ENCODE peak calls at places on chromosomes 12 and 14, in five cellular contexts. One of them, this sample, is unnamed. For H3K27me3, the result is how much of the 10 kb centered on the place peaks cover.

GRCh38 chr12:105948331-105948730 is 190.4 kb downstream of the NUAK1 start:
- DNase-seq in HL-60: no peak
- DNase-seq in MM.1S: no peak
- DNase-seq in HepG2: no peak
- DNase-seq in GM23338: no peak
- DNase-seq in this sample: no peak

GRCh38 chr12:58458093-58458492 is 462.2 kb downstream of the LRIG3 start:
- DNase-seq in HL-60: no peak
- DNase-seq in HepG2: no peak
- DNase-seq in MM.1S: no peak
- DNase-seq in GM23338: no peak
- DNase-seq in this sample: no peak

GRCh38 chr12:118544569-118544968 is 168.2 kb downstream of the SUDS3 start:
- DNase-seq in GM23338: no peak
- DNase-seq in HL-60: no peak
- DNase-seq in MM.1S: no peak
- DNase-seq in HepG2: peak
- DNase-seq in this sample: no peak

GRCh38 chr14:74952697-74953484 is 2.5 kb downstream of the PGF start:
- DNase-seq in GM23338: no peak
- DNase-seq in MM.1S: no peak
- DNase-seq in HepG2: no peak
- DNase-seq in HL-60: no peak
- DNase-seq in this sample: no peak

GRCh38 chr14:71429900-71430299 is 502.3 kb upstream of the RGS6 start:
- DNase-seq in HepG2: no peak
- DNase-seq in MM.1S: no peak
- DNase-seq in HL-60: no peak
- DNase-seq in GM23338: no peak
- DNase-seq in this sample: no peak

GRCh38 chr14:99822800-99823455 is 29.7 kb downstream of the EML1 start:
- DNase-seq in HepG2: no peak
- DNase-seq in GM23338: no peak
- DNase-seq in MM.1S: no peak
- DNase-seq in HL-60: no peak
- DNase-seq in this sample: no peak

GRCh38 chr12:91732086-91732485 is 413.6 kb downstream of the BTG1 start:
- DNase-seq in GM23338: no peak
- DNase-seq in HL-60: no peak
- DNase-seq in MM.1S: no peak
- DNase-seq in HepG2: no peak
- DNase-seq in this sample: no peak

GRCh38 chr12:107767466-107767865 is 6.5 kb upstream of the PRDM4 start:
- DNase-seq in GM23338: no peak
- DNase-seq in HL-60: no peak
- DNase-seq in HepG2: no peak
- DNase-seq in MM.1S: no peak
- DNase-seq in this sample: no peak

GRCh38 chr12:119929974-119930373 is 52.9 kb upstream of the CIT start:
- DNase-seq in HepG2: no peak
- DNase-seq in HL-60: no peak
- DNase-seq in GM23338: no peak
- DNase-seq in MM.1S: no peak
- DNase-seq in this sample: no peak

GRCh38 chr12:41778934-41779333 is 365.7 kb downstream of the GXYLT1 start:
- DNase-seq in HL-60: no peak
- DNase-seq in HepG2: no peak
- DNase-seq in GM23338: no peak
- DNase-seq in MM.1S: no peak
- DNase-seq in this sample: no peak

GRCh38 chr14:92994131-92994676 is 71.3 kb downstream of the CHGA start:
- DNase-seq in HepG2: no peak
- DNase-seq in MM.1S: no peak
- DNase-seq in HL-60: no peak
- DNase-seq in GM23338: no peak
- DNase-seq in this sample: no peak

GRCh38 chr12:23458640-23459039 is 490.8 kb downstream of the SOX5 start:
- DNase-seq in MM.1S: no peak
- DNase-seq in GM23338: no peak
- DNase-seq in HL-60: no peak
- DNase-seq in HepG2: no peak
- DNase-seq in this sample: no peak

GRCh38 chr12:121649819-121650353 is 19.6 kb downstream of the MORN3 start:
- DNase-seq in MM.1S: no peak
- DNase-seq in HL-60: peak
- DNase-seq in GM23338: no peak
- DNase-seq in HepG2: no peak
- DNase-seq in this sample: no peak

GRCh38 chr12:4116251-4117111 is 157.1 kb upstream of the CCND2 start:
- DNase-seq in HL-60: no peak
- DNase-seq in MM.1S: peak
- DNase-seq in GM23338: peak
- DNase-seq in HepG2: peak
- DNase-seq in this sample: no peak

GRCh38 chr14:45201908-45202307 is 51.1 kb downstream of the MIS18BP1 start:
- DNase-seq in MM.1S: peak
- DNase-seq in HL-60: peak
- DNase-seq in HepG2: peak
- DNase-seq in GM23338: peak
- DNase-seq in this sample: peak

GRCh38 chr12:93361159-93361919 is 16.4 kb upstream of the NUDT4 start:
- DNase-seq in HL-60: no peak
- DNase-seq in HepG2: no peak
- DNase-seq in GM23338: peak
- DNase-seq in MM.1S: peak
- DNase-seq in this sample: no peak

GRCh38 chr14:23294734-23295561 is 7.7 kb downstream of the PPP1R3E start:
- DNase-seq in HL-60: peak
- DNase-seq in HepG2: peak
- DNase-seq in MM.1S: peak
- DNase-seq in GM23338: peak
- DNase-seq in this sample: no peak
- H3K27me3 ChIP-seq in HL-60: under half
- H3K27me3 ChIP-seq in HepG2: under half
- H3K27me3 ChIP-seq in MM.1S: under half
- H3K27me3 ChIP-seq in GM23338: half or more
- H3K27me3 ChIP-seq in this sample: half or more

GRCh38 chr12:16604853-16605252 is 1.1 kb downstream of the LMO3 start:
- DNase-seq in HL-60: no peak
- DNase-seq in HepG2: no peak
- DNase-seq in MM.1S: no peak
- DNase-seq in GM23338: peak
- DNase-seq in this sample: peak
- H3K4me3 ChIP-seq in HL-60: no peak
- H3K4me3 ChIP-seq in HepG2: no peak
- H3K4me3 ChIP-seq in MM.1S: no peak
- H3K4me3 ChIP-seq in GM23338: peak
- H3K4me3 ChIP-seq in this sample: peak

GRCh38 chr12:51118706-51119105 is 35.3 kb upstream of the CSRNP2 start:
- DNase-seq in HepG2: no peak
- DNase-seq in GM23338: no peak
- DNase-seq in HL-60: no peak
- DNase-seq in MM.1S: no peak
- DNase-seq in this sample: no peak

GRCh38 chr12:51115516-51115915 is 32.1 kb upstream of the CSRNP2 start:
- DNase-seq in HL-60: no peak
- DNase-seq in HepG2: no peak
- DNase-seq in MM.1S: no peak
- DNase-seq in GM23338: no peak
- DNase-seq in this sample: no peak
- H3K27me3 ChIP-seq in HL-60: under half
- H3K27me3 ChIP-seq in HepG2: under half
- H3K27me3 ChIP-seq in MM.1S: under half
- H3K27me3 ChIP-seq in GM23338: under half
- H3K27me3 ChIP-seq in this sample: under half

DNA sequence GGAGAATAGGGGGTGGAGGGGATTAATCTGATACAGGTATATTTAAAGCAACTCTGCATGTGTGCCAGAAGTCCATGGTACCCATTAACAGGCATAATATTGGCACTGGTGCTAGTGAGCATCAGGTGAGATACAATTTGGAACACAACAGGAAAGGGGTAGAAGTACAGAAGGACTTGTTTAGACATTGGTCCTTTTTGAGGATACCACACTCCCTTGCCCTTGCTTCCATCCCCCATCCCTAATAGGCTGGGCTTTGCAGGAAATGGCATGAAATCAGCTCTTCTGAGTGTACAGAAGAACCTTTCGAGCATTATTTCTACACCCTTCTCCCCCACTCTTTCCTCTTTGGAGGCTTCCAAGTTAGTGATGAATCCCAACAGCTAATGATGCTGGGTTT is 16.4 kb downstream of the PCBP2 start:
- DNase-seq in HepG2: no peak
- DNase-seq in HL-60: no peak
- DNase-seq in GM23338: no peak
- DNase-seq in MM.1S: peak
- DNase-seq in this sample: no peak
- H3K4me3 ChIP-seq in HepG2: no peak
- H3K4me3 ChIP-seq in HL-60: no peak
- H3K4me3 ChIP-seq in GM23338: no peak
- H3K4me3 ChIP-seq in MM.1S: no peak
- H3K4me3 ChIP-seq in this sample: no peak

GRCh38 chr12:49543914-49544815 is 5.3 kb downstream of the KCNH3 start:
- DNase-seq in HepG2: no peak
- DNase-seq in HL-60: no peak
- DNase-seq in MM.1S: no peak
- DNase-seq in GM23338: peak
- DNase-seq in this sample: peak
- H3K27me3 ChIP-seq in HepG2: under half
- H3K27me3 ChIP-seq in HL-60: under half
- H3K27me3 ChIP-seq in MM.1S: under half
- H3K27me3 ChIP-seq in GM23338: half or more
- H3K27me3 ChIP-seq in this sample: half or more

DNA sequence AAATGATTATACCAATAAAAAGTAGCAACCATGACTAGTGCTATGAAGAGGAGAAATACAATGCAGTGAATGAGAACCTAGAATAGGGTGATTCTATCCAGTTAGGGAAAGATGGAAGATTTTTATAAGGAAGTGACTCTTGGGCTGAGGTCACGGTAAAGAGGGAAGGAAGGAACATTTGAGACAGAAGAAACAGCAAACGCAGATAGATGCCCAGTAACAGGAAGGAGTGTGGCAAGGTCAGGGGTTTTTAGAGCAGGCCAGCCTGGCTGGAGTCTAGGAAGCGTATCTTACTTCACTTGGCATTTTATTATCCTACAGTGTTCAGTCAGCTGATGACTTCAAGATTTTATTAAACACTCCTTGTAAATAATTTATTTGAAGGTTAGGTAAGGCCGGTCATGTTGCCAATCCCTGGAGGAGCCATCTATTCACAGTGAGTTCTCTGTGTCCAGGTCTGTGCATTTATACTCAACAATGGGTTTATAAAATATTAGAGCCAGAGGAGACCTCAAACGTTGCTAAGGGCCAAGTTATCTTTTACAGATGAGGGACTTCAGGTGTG is 170.6 kb downstream of the PRKCH start:
- DNase-seq in GM23338: no peak
- DNase-seq in MM.1S: no peak
- DNase-seq in HepG2: no peak
- DNase-seq in HL-60: peak
- DNase-seq in this sample: no peak
- H3K4me3 ChIP-seq in GM23338: no peak
- H3K4me3 ChIP-seq in MM.1S: no peak
- H3K4me3 ChIP-seq in HepG2: no peak
- H3K4me3 ChIP-seq in HL-60: no peak
- H3K4me3 ChIP-seq in this sample: no peak

DNA sequence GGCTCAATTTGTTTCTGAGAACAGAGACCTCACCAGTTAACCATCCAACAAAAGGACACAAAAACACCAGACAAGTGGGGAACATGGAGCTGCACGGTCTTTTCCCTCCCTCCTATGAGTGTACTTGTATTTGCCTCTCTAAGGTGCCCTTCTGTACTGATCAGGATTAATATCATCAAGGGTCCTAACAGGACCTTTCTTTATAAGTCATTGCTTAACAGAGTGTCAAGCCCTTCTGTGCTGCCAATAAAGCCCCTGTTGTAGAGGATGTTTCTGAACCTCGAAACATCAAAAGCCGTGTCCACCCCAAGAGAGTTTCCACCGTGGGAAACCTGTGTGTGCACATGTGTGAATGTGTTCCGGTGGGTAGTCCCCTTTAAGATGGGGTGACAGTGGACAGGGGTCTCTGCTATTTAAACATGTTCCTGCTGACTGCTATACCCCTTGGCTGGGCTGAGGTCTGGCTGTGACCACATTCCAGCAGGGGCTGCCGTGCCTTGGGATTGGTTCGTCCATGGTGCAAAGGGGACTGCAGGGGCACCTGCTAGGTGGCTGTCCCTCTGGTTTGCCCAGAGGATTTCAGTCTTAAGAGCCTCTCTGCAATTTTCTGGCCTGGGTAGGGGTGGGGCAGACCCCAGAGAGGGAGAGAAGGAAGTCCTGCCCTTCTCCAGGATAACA is 6.0 kb downstream of the ESRRB start:
- DNase-seq in HL-60: no peak
- DNase-seq in MM.1S: no peak
- DNase-seq in GM23338: no peak
- DNase-seq in HepG2: no peak
- DNase-seq in this sample: no peak
- H3K27me3 ChIP-seq in HL-60: under half
- H3K27me3 ChIP-seq in MM.1S: under half
- H3K27me3 ChIP-seq in GM23338: under half
- H3K27me3 ChIP-seq in HepG2: under half
- H3K27me3 ChIP-seq in this sample: under half

DNA sequence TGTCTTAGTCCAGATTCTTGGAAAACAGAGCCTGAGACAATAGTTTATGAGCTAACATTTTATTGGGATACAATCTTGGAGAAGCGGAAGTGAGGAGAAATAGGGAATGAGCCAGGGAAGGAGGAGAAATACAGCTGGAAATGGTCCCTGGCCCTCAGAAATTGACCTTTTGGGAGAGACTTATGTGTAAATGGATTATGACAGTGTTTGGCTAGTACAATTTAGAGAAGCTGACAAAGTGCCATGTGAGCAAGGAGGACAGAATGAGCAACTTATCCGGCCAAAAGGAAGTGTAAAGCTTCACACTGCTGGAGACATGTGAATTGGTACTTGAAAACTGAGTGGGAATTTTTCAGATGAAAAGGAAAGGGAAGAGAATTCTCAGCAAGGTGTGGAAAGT is 2.9 kb downstream of the GLIPR1 start:
- DNase-seq in HL-60: no peak
- DNase-seq in HepG2: no peak
- DNase-seq in GM23338: no peak
- DNase-seq in MM.1S: no peak
- DNase-seq in this sample: no peak
- H3K4me3 ChIP-seq in HL-60: no peak
- H3K4me3 ChIP-seq in HepG2: no peak
- H3K4me3 ChIP-seq in GM23338: no peak
- H3K4me3 ChIP-seq in MM.1S: no peak
- H3K4me3 ChIP-seq in this sample: no peak